ENCODE peak calls at places on chromosomes 16 and 17, in six cellular contexts. B is uterus, H is AG09309, V is cardiac fibroblast, G is psoas muscle, Y is AG10803. J is an unnamed sample.

GRCh38 chr17:35871415-35871814 is 2.7 kb upstream of the HEATR9 start:
- DNase-seq in B (no peak), V (no peak), G (no peak), H (no peak), Y (no peak), J (no peak)

GRCh38 chr17:80559688-80560290 is 15.2 kb downstream of the RPTOR start:
- DNase-seq in B (no peak), Y (peak; percentile 25), V (peak; percentile 95), G (no peak), H (no peak), J (peak; percentile 77)

GRCh38 chr17:79192503-79193500 is 118.2 kb downstream of the ENGASE start:
- DNase-seq in B (no peak), G (peak; percentile 27), Y (peak; percentile 7), V (peak; percentile 27), H (no peak), J (no peak)

GRCh38 chr17:27776882-27777624 is 23.3 kb downstream of the NOS2 start:
- DNase-seq in G (no peak), H (no peak), B (no peak), Y (no peak), V (no peak), J (no peak)

GRCh38 chr16:50697881-50698767 is 4.7 kb downstream of the NOD2 start:
- DNase-seq in B (peak; percentile 27), V (peak; percentile 65), G (no peak), H (no peak), Y (peak; percentile 33), J (no peak)

GRCh38 chr16:68427649-68428303 is 20.5 kb downstream of the SMPD3 start:
- DNase-seq in G (no peak), B (no peak), V (no peak), Y (no peak), H (no peak), J (no peak)

GRCh38 chr16:53282975-53283946 is 151.0 kb upstream of the RBL2 start:
- DNase-seq in V (peak; percentile 65), Y (peak; percentile 59), B (no peak), H (peak; percentile 23), G (no peak), J (peak; percentile 23)

GRCh38 chr16:80687606-80688005 is 116.8 kb downstream of the CDYL2 start:
- DNase-seq in H (no peak), B (no peak), G (no peak), Y (no peak), V (peak; percentile 64), J (no peak)

GRCh38 chr17:82397449-82398335 is 20.5 kb upstream of the HEXD start:
- DNase-seq in H (no peak), Y (no peak), V (no peak), G (no peak), B (no peak), J (no peak)

GRCh38 chr16:10828851-10829331 is 10.3 kb upstream of the TVP23A start:
- DNase-seq in H (peak; percentile 64), G (peak; percentile 93), B (peak; percentile 95), Y (peak; percentile 89), V (peak; percentile 66), J (no peak)

GRCh38 chr17:2593846-2594656 is 597 bp downstream of the PAFAH1B1 start:
- DNase-seq in Y (peak; percentile 68), H (peak; percentile 16), V (peak; percentile 79), B (peak; percentile 78), G (peak; percentile 85), J (peak; percentile 36)

GRCh38 chr17:67044940-67045339 is 586 bp downstream of the CACNG1 start:
- DNase-seq in V (no peak), Y (no peak), H (no peak), B (no peak), G (peak; percentile 35), J (no peak)

GRCh38 chr17:79941088-79942010 is 94.3 kb downstream of the TBC1D16 start:
- DNase-seq in Y (no peak), B (no peak), H (no peak), G (peak; percentile 20), V (no peak), J (no peak)

GRCh38 chr16:6345090-6345489 is 987.6 kb upstream of the RBFOX1 start:
- DNase-seq in G (no peak), B (no peak), Y (no peak), V (no peak), H (no peak), J (no peak)

GRCh38 chr17:82696916-82697807 is 1.3 kb downstream of the RAB40B start:
- DNase-seq in Y (no peak), H (no peak), V (no peak), B (peak; percentile 26), G (no peak), J (no peak)

J was measured in HS-5.